ENCODE peak calls at places on chromosome 3, in five cellular contexts. One of them, this sample, is unnamed. For H3K9me3, the result is how much of the 10 kb centered on the place peaks cover.

GRCh38 chr3:158105710-158106438 is at the start of gene SHOX2:
- DNase-seq in testis: peak
- DNase-seq in breast epithelium: no peak
- DNase-seq in neural progenitor cell: peak
- DNase-seq in A549: peak
- DNase-seq in this sample: no peak

GRCh38 chr3:13133471-13133981 is 60.3 kb upstream of the IQSEC1 start:
- DNase-seq in testis: no peak
- DNase-seq in breast epithelium: no peak
- DNase-seq in neural progenitor cell: no peak
- DNase-seq in A549: no peak
- DNase-seq in this sample: no peak

GRCh38 chr3:150945226-150945625 is 27.3 kb downstream of the CLRN1 start:
- DNase-seq in testis: no peak
- DNase-seq in breast epithelium: no peak
- DNase-seq in neural progenitor cell: no peak
- DNase-seq in A549: no peak
- DNase-seq in this sample: no peak

GRCh38 chr3:175664911-175665310 is 805.8 kb downstream of the NAALADL2 start:
- DNase-seq in testis: no peak
- DNase-seq in breast epithelium: no peak
- DNase-seq in neural progenitor cell: no peak
- DNase-seq in A549: no peak
- DNase-seq in this sample: no peak

GRCh38 chr3:20091331-20091730 is 51.1 kb downstream of the KAT2B start:
- DNase-seq in testis: no peak
- DNase-seq in breast epithelium: no peak
- DNase-seq in neural progenitor cell: no peak
- DNase-seq in A549: no peak
- DNase-seq in this sample: no peak

GRCh38 chr3:108090701-108091497 is at the start of gene CD47:
- DNase-seq in testis: peak
- DNase-seq in breast epithelium: peak
- DNase-seq in neural progenitor cell: peak
- DNase-seq in A549: peak
- DNase-seq in this sample: peak

GRCh38 chr3:95923496-95924210 is 890.7 kb upstream of the EPHA6 start:
- DNase-seq in testis: no peak
- DNase-seq in breast epithelium: no peak
- DNase-seq in neural progenitor cell: no peak
- DNase-seq in A549: no peak
- DNase-seq in this sample: no peak

GRCh38 chr3:64539451-64540196 is 148.2 kb downstream of the ADAMTS9 start:
- DNase-seq in testis: peak
- DNase-seq in breast epithelium: peak
- DNase-seq in neural progenitor cell: no peak
- DNase-seq in A549: no peak
- DNase-seq in this sample: no peak

GRCh38 chr3:100006570-100007271 is 107.6 kb downstream of the FILIP1L start:
- DNase-seq in testis: no peak
- DNase-seq in breast epithelium: no peak
- DNase-seq in neural progenitor cell: no peak
- DNase-seq in A549: no peak
- DNase-seq in this sample: no peak

DNA sequence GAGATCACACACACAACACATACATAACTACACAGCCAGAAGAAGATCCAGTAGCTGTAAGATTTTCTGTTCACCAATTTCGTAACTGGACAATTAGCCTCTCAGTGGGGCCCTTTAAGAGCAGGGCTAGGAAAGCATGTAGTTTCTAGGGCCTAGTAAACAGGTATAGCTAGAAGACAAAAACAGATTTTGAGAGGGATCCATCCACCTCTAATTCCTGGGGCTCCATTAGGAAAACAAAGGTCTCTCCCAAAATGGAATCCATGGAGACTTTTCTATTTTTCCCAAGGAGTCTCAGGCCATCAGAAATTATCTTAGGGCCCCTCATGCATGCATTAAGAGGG is 10.5 kb downstream of the KIF15 start:
- DNase-seq in testis: no peak
- DNase-seq in breast epithelium: no peak
- DNase-seq in neural progenitor cell: peak
- DNase-seq in A549: no peak
- DNase-seq in this sample: no peak
- H3K9me3 ChIP-seq in testis: under half
- H3K9me3 ChIP-seq in breast epithelium: under half
- H3K9me3 ChIP-seq in neural progenitor cell: under half
- H3K9me3 ChIP-seq in A549: under half
- H3K9me3 ChIP-seq in this sample: under half

GRCh38 chr3:132242790-132243189 is 74.4 kb upstream of the ACP3 start:
- DNase-seq in testis: no peak
- DNase-seq in breast epithelium: no peak
- DNase-seq in neural progenitor cell: no peak
- DNase-seq in A549: no peak
- DNase-seq in this sample: no peak

GRCh38 chr3:132245547-132245946 is 71.7 kb upstream of the ACP3 start:
- DNase-seq in testis: no peak
- DNase-seq in breast epithelium: peak
- DNase-seq in neural progenitor cell: no peak
- DNase-seq in A549: no peak
- DNase-seq in this sample: no peak

GRCh38 chr3:132248490-132248889 is 68.7 kb upstream of the ACP3 start:
- DNase-seq in testis: no peak
- DNase-seq in breast epithelium: no peak
- DNase-seq in neural progenitor cell: no peak
- DNase-seq in A549: no peak
- DNase-seq in this sample: no peak

GRCh38 chr3:132246212-132246611 is 71.0 kb upstream of the ACP3 start:
- DNase-seq in testis: no peak
- DNase-seq in breast epithelium: no peak
- DNase-seq in neural progenitor cell: no peak
- DNase-seq in A549: no peak
- DNase-seq in this sample: no peak

GRCh38 chr3:132247211-132247610 is 70.0 kb upstream of the ACP3 start:
- DNase-seq in testis: no peak
- DNase-seq in breast epithelium: no peak
- DNase-seq in neural progenitor cell: no peak
- DNase-seq in A549: no peak
- DNase-seq in this sample: no peak
- H3K27ac ChIP-seq in testis: no peak
- H3K27ac ChIP-seq in breast epithelium: no peak
- H3K27ac ChIP-seq in neural progenitor cell: no peak
- H3K27ac ChIP-seq in A549: no peak
- H3K27ac ChIP-seq in this sample: no peak

GRCh38 chr3:163726125-163726524 is 1352.2 kb downstream of the SI start:
- DNase-seq in testis: no peak
- DNase-seq in breast epithelium: no peak
- DNase-seq in neural progenitor cell: no peak
- DNase-seq in A549: no peak
- DNase-seq in this sample: no peak
- H3K9me3 ChIP-seq in testis: under half
- H3K9me3 ChIP-seq in breast epithelium: under half
- H3K9me3 ChIP-seq in neural progenitor cell: under half
- H3K9me3 ChIP-seq in A549: under half
- H3K9me3 ChIP-seq in this sample: under half

GRCh38 chr3:187406927-187407326 is 38.7 kb downstream of the RTP4 start:
- DNase-seq in testis: no peak
- DNase-seq in breast epithelium: no peak
- DNase-seq in neural progenitor cell: no peak
- DNase-seq in A549: no peak
- DNase-seq in this sample: no peak

GRCh38 chr3:187400756-187401155 is 32.6 kb downstream of the RTP4 start:
- DNase-seq in testis: no peak
- DNase-seq in breast epithelium: no peak
- DNase-seq in neural progenitor cell: no peak
- DNase-seq in A549: no peak
- DNase-seq in this sample: no peak

GRCh38 chr3:187398955-187399354 is 30.8 kb downstream of the RTP4 start:
- DNase-seq in testis: no peak
- DNase-seq in breast epithelium: no peak
- DNase-seq in neural progenitor cell: no peak
- DNase-seq in A549: no peak
- DNase-seq in this sample: no peak

GRCh38 chr3:187401861-187402260 is 33.7 kb downstream of the RTP4 start:
- DNase-seq in testis: no peak
- DNase-seq in breast epithelium: no peak
- DNase-seq in neural progenitor cell: no peak
- DNase-seq in A549: no peak
- DNase-seq in this sample: no peak

DNA sequence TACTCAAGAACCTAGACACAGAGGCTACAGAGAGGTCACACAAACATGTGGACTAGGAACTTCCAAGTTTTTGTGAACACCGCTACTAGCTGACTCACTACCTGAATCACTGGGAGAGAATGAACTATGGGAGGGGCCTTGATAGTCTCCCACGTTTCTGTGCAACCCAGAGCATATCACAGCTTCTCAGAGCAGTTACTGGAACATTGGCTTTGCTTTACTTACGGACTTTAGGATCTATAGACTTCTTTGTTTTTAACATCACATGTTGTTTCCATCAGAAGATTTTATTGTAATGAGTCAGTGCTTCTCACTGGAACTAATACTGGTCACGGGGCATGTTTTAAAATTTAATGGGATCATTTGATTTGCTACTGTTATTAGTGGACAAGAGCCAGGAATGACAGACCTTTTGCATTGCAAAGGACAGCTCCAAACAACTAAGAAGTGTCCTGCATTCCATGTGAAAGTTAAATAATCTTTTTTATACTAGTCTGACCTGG is 35.6 kb downstream of the RTP4 start:
- DNase-seq in testis: no peak
- DNase-seq in breast epithelium: no peak
- DNase-seq in neural progenitor cell: no peak
- DNase-seq in A549: peak
- DNase-seq in this sample: no peak
- H3K27ac ChIP-seq in testis: no peak
- H3K27ac ChIP-seq in breast epithelium: peak
- H3K27ac ChIP-seq in neural progenitor cell: no peak
- H3K27ac ChIP-seq in A549: peak
- H3K27ac ChIP-seq in this sample: no peak

GRCh38 chr3:127427666-127428065 is 139.8 kb upstream of the PRR20G start:
- DNase-seq in testis: peak
- DNase-seq in breast epithelium: no peak
- DNase-seq in neural progenitor cell: no peak
- DNase-seq in A549: no peak
- DNase-seq in this sample: no peak

GRCh38 chr3:127428344-127429001 is 140.6 kb upstream of the PRR20G start:
- DNase-seq in testis: peak
- DNase-seq in breast epithelium: no peak
- DNase-seq in neural progenitor cell: no peak
- DNase-seq in A549: no peak
- DNase-seq in this sample: no peak

GRCh38 chr3:127427169-127427655 is 139.4 kb upstream of the PRR20G start:
- DNase-seq in testis: no peak
- DNase-seq in breast epithelium: no peak
- DNase-seq in neural progenitor cell: no peak
- DNase-seq in A549: no peak
- DNase-seq in this sample: no peak

GRCh38 chr3:127426444-127427168 is 138.8 kb upstream of the PRR20G start:
- DNase-seq in testis: peak
- DNase-seq in breast epithelium: no peak
- DNase-seq in neural progenitor cell: peak
- DNase-seq in A549: no peak
- DNase-seq in this sample: no peak

DNA sequence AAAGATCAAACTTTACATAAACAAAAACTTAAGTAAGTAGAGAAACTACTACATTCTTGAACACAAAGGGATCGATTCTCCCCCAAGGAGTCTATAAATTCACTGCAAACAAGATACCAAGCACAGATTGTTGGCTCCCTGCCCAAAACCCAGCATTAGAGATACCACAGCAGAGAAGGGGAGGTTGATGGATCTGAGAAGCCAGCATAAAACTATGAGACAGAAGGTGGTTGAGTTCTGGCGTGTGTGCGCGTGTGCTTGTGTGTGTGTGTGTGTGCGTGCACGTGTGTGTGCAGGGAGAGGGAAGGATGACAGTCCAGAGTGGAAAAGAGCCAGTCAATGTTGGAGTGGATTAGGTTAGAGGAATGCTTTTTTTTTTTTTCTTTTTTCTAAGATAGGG is 143.2 kb upstream of the PRR20G start:
- DNase-seq in testis: peak
- DNase-seq in breast epithelium: peak
- DNase-seq in neural progenitor cell: no peak
- DNase-seq in A549: no peak
- DNase-seq in this sample: no peak
- H3K9me3 ChIP-seq in testis: under half
- H3K9me3 ChIP-seq in breast epithelium: under half
- H3K9me3 ChIP-seq in neural progenitor cell: under half
- H3K9me3 ChIP-seq in A549: under half
- H3K9me3 ChIP-seq in this sample: under half

DNA sequence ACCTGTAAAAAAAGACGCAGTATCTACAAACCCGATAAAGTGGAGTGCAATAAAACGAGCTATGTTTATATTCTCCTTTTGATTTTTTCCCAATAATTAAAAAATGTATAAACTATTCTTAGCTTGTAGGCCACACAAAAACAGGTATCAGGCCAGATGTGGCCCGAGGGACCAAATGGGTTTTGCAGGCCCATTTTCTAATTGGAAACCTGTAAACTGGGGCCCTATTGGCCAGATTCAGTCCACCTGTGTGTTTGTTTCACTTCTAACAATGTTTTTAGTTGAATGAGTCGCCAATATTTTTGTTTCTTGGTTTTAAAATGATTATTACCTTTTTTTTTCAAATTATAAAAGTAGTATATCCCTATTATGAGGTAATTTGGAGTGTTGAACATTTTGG is 29.7 kb downstream of the ZBTB38 start:
- DNase-seq in testis: no peak
- DNase-seq in breast epithelium: no peak
- DNase-seq in neural progenitor cell: no peak
- DNase-seq in A549: no peak
- DNase-seq in this sample: no peak
- H3K27ac ChIP-seq in testis: no peak
- H3K27ac ChIP-seq in breast epithelium: no peak
- H3K27ac ChIP-seq in neural progenitor cell: no peak
- H3K27ac ChIP-seq in A549: no peak
- H3K27ac ChIP-seq in this sample: no peak

GRCh38 chr3:541328-541727 is 344.8 kb downstream of the CHL1 start:
- DNase-seq in testis: no peak
- DNase-seq in breast epithelium: no peak
- DNase-seq in neural progenitor cell: no peak
- DNase-seq in A549: no peak
- DNase-seq in this sample: no peak
- H3K9me3 ChIP-seq in testis: under half
- H3K9me3 ChIP-seq in breast epithelium: under half
- H3K9me3 ChIP-seq in neural progenitor cell: under half
- H3K9me3 ChIP-seq in A549: under half
- H3K9me3 ChIP-seq in this sample: under half

DNA sequence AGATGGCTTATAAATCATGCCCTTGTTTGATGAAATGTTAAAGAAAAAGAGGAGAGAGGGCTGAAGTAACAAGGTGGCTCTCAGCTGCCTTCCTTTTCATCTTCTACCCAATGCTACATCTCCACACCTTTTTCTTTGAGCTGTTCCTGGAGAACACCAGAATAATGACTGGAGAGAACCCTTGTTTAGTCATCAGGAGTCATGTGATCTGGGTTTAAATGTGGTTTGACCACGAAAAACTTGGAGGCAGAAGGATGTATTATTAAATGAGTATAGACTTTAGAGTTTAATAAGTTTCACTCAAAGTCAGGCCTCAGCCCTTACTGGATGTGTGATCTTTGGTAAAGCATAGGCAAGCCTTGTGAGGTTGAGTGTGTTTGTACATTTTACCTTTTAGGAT is 230.3 kb upstream of the TBL1XR1 start:
- DNase-seq in testis: no peak
- DNase-seq in breast epithelium: no peak
- DNase-seq in neural progenitor cell: no peak
- DNase-seq in A549: no peak
- DNase-seq in this sample: no peak
- H3K27ac ChIP-seq in testis: no peak
- H3K27ac ChIP-seq in breast epithelium: no peak
- H3K27ac ChIP-seq in neural progenitor cell: no peak
- H3K27ac ChIP-seq in A549: no peak
- H3K27ac ChIP-seq in this sample: no peak

This sample was measured in CD4-positive, alpha-beta T cell.